ENCODE peak calls at places on chromosomes 1 and 21, in six cellular contexts. One of them, this sample, is unnamed.

GRCh38 chr21:38979271-38980196 is 173.8 kb downstream of the ETS2 start:
- DNase-seq in IMR-90: peak
- DNase-seq in T-helper 22 cell: no peak
- DNase-seq in iris pigment epithelial cell: peak
- DNase-seq in RPMI8226: peak
- DNase-seq in anterior cingulate cortex: no peak
- DNase-seq in this sample: no peak

GRCh38 chr1:115114308-115114707 is 25.0 kb upstream of the TSPAN2 start:
- DNase-seq in IMR-90: no peak
- DNase-seq in T-helper 22 cell: no peak
- DNase-seq in iris pigment epithelial cell: peak
- DNase-seq in RPMI8226: peak
- DNase-seq in anterior cingulate cortex: no peak
- DNase-seq in this sample: no peak

GRCh38 chr1:16124377-16125087 is 31.3 kb downstream of the EPHA2 start:
- DNase-seq in IMR-90: no peak
- DNase-seq in T-helper 22 cell: no peak
- DNase-seq in iris pigment epithelial cell: no peak
- DNase-seq in RPMI8226: no peak
- DNase-seq in anterior cingulate cortex: no peak
- DNase-seq in this sample: no peak

GRCh38 chr1:82567308-82567707 is 766.6 kb downstream of the ADGRL2 start:
- DNase-seq in IMR-90: no peak
- DNase-seq in T-helper 22 cell: no peak
- DNase-seq in iris pigment epithelial cell: no peak
- DNase-seq in RPMI8226: no peak
- DNase-seq in anterior cingulate cortex: no peak
- DNase-seq in this sample: no peak

GRCh38 chr1:52032785-52033131 is 852 bp downstream of the KTI12 start:
- DNase-seq in IMR-90: peak
- DNase-seq in T-helper 22 cell: no peak
- DNase-seq in iris pigment epithelial cell: peak
- DNase-seq in RPMI8226: peak
- DNase-seq in anterior cingulate cortex: peak
- DNase-seq in this sample: peak

GRCh38 chr1:204894031-204894430 is 23.4 kb downstream of the NFASC start:
- DNase-seq in IMR-90: no peak
- DNase-seq in T-helper 22 cell: no peak
- DNase-seq in iris pigment epithelial cell: no peak
- DNase-seq in RPMI8226: no peak
- DNase-seq in anterior cingulate cortex: no peak
- DNase-seq in this sample: no peak

GRCh38 chr1:46203738-46204405 is 738 bp downstream of the LURAP1 start:
- DNase-seq in IMR-90: no peak
- DNase-seq in T-helper 22 cell: no peak
- DNase-seq in iris pigment epithelial cell: no peak
- DNase-seq in RPMI8226: no peak
- DNase-seq in anterior cingulate cortex: no peak
- DNase-seq in this sample: no peak

GRCh38 chr1:246703581-246703980 is 20.6 kb upstream of the SCCPDH start:
- DNase-seq in IMR-90: no peak
- DNase-seq in T-helper 22 cell: no peak
- DNase-seq in iris pigment epithelial cell: peak
- DNase-seq in RPMI8226: no peak
- DNase-seq in anterior cingulate cortex: no peak
- DNase-seq in this sample: no peak

GRCh38 chr1:36172983-36173382 is 17.0 kb downstream of the MAP7D1 start:
- DNase-seq in IMR-90: peak
- DNase-seq in T-helper 22 cell: no peak
- DNase-seq in iris pigment epithelial cell: peak
- DNase-seq in RPMI8226: no peak
- DNase-seq in anterior cingulate cortex: no peak
- DNase-seq in this sample: no peak

GRCh38 chr21:32534113-32534512 is 51.2 kb downstream of the TCP10L start:
- DNase-seq in IMR-90: no peak
- DNase-seq in T-helper 22 cell: no peak
- DNase-seq in iris pigment epithelial cell: no peak
- DNase-seq in RPMI8226: no peak
- DNase-seq in anterior cingulate cortex: no peak
- DNase-seq in this sample: no peak

GRCh38 chr1:116503535-116504307 is 67.1 kb downstream of the CD58 start:
- DNase-seq in IMR-90: no peak
- DNase-seq in T-helper 22 cell: no peak
- DNase-seq in iris pigment epithelial cell: no peak
- DNase-seq in RPMI8226: no peak
- DNase-seq in anterior cingulate cortex: no peak
- DNase-seq in this sample: no peak

GRCh38 chr1:58437623-58438022 is 108.9 kb downstream of the OMA1 start:
- DNase-seq in IMR-90: no peak
- DNase-seq in T-helper 22 cell: no peak
- DNase-seq in iris pigment epithelial cell: no peak
- DNase-seq in RPMI8226: no peak
- DNase-seq in anterior cingulate cortex: no peak
- DNase-seq in this sample: no peak

GRCh38 chr21:18716578-18717138 is 313.1 kb upstream of the TMPRSS15 start:
- DNase-seq in IMR-90: no peak
- DNase-seq in T-helper 22 cell: no peak
- DNase-seq in iris pigment epithelial cell: no peak
- DNase-seq in RPMI8226: peak
- DNase-seq in anterior cingulate cortex: no peak
- DNase-seq in this sample: no peak

GRCh38 chr21:29501451-29501850 is 202.7 kb downstream of the BACH1 start:
- DNase-seq in IMR-90: peak
- DNase-seq in T-helper 22 cell: no peak
- DNase-seq in iris pigment epithelial cell: peak
- DNase-seq in RPMI8226: no peak
- DNase-seq in anterior cingulate cortex: no peak
- DNase-seq in this sample: no peak

GRCh38 chr21:26169611-26170470 is 729 bp downstream of the APP start:
- DNase-seq in IMR-90: peak
- DNase-seq in T-helper 22 cell: no peak
- DNase-seq in iris pigment epithelial cell: peak
- DNase-seq in RPMI8226: peak
- DNase-seq in anterior cingulate cortex: peak
- DNase-seq in this sample: peak

GRCh38 chr1:237851209-237851845 is 39.4 kb downstream of the ZP4 start:
- DNase-seq in IMR-90: peak
- DNase-seq in T-helper 22 cell: no peak
- DNase-seq in iris pigment epithelial cell: peak
- DNase-seq in RPMI8226: peak
- DNase-seq in anterior cingulate cortex: peak
- DNase-seq in this sample: peak

GRCh38 chr1:31576201-31576669 is at the start of gene TINAGL1:
- DNase-seq in IMR-90: no peak
- DNase-seq in T-helper 22 cell: no peak
- DNase-seq in iris pigment epithelial cell: no peak
- DNase-seq in RPMI8226: no peak
- DNase-seq in anterior cingulate cortex: no peak
- DNase-seq in this sample: no peak

GRCh38 chr1:198498881-198499280 is 41.6 kb downstream of the ATP6V1G3 start:
- DNase-seq in IMR-90: peak
- DNase-seq in T-helper 22 cell: no peak
- DNase-seq in iris pigment epithelial cell: no peak
- DNase-seq in RPMI8226: no peak
- DNase-seq in anterior cingulate cortex: no peak
- DNase-seq in this sample: no peak

GRCh38 chr1:10691740-10692125 is 104.7 kb downstream of the CASZ1 start:
- DNase-seq in IMR-90: no peak
- DNase-seq in T-helper 22 cell: no peak
- DNase-seq in iris pigment epithelial cell: no peak
- DNase-seq in RPMI8226: no peak
- DNase-seq in anterior cingulate cortex: no peak
- DNase-seq in this sample: no peak

GRCh38 chr1:43994794-43995790 is 3.7 kb downstream of the CCDC24 start:
- DNase-seq in IMR-90: no peak
- DNase-seq in T-helper 22 cell: no peak
- DNase-seq in iris pigment epithelial cell: peak
- DNase-seq in RPMI8226: peak
- DNase-seq in anterior cingulate cortex: no peak
- DNase-seq in this sample: peak

GRCh38 chr1:11045428-11046269 is 1.4 kb downstream of the MASP2 start:
- DNase-seq in IMR-90: no peak
- DNase-seq in T-helper 22 cell: no peak
- DNase-seq in iris pigment epithelial cell: no peak
- DNase-seq in RPMI8226: no peak
- DNase-seq in anterior cingulate cortex: no peak
- DNase-seq in this sample: no peak

GRCh38 chr1:237759371-237759770 is 131.4 kb downstream of the ZP4 start:
- DNase-seq in IMR-90: no peak
- DNase-seq in T-helper 22 cell: no peak
- DNase-seq in iris pigment epithelial cell: no peak
- DNase-seq in RPMI8226: no peak
- DNase-seq in anterior cingulate cortex: no peak
- DNase-seq in this sample: no peak

GRCh38 chr1:53658489-53659230 is 80.3 kb downstream of the GLIS1 start:
- DNase-seq in IMR-90: no peak
- DNase-seq in T-helper 22 cell: no peak
- DNase-seq in iris pigment epithelial cell: no peak
- DNase-seq in RPMI8226: no peak
- DNase-seq in anterior cingulate cortex: no peak
- DNase-seq in this sample: no peak

GRCh38 chr1:30422251-30422650 is 301.1 kb downstream of the MATN1 start:
- DNase-seq in IMR-90: no peak
- DNase-seq in T-helper 22 cell: no peak
- DNase-seq in iris pigment epithelial cell: no peak
- DNase-seq in RPMI8226: no peak
- DNase-seq in anterior cingulate cortex: no peak
- DNase-seq in this sample: no peak

GRCh38 chr1:62241357-62242131 is 46.9 kb downstream of the L1TD1 start:
- DNase-seq in IMR-90: no peak
- DNase-seq in T-helper 22 cell: no peak
- DNase-seq in iris pigment epithelial cell: no peak
- DNase-seq in RPMI8226: no peak
- DNase-seq in anterior cingulate cortex: no peak
- DNase-seq in this sample: no peak

GRCh38 chr21:44898011-44898493 is 22.6 kb downstream of the ITGB2 start:
- DNase-seq in IMR-90: no peak
- DNase-seq in T-helper 22 cell: no peak
- DNase-seq in iris pigment epithelial cell: no peak
- DNase-seq in RPMI8226: no peak
- DNase-seq in anterior cingulate cortex: no peak
- DNase-seq in this sample: no peak

GRCh38 chr1:151616505-151616849 is 4.6 kb downstream of the SNX27 start:
- DNase-seq in IMR-90: peak
- DNase-seq in T-helper 22 cell: no peak
- DNase-seq in iris pigment epithelial cell: peak
- DNase-seq in RPMI8226: no peak
- DNase-seq in anterior cingulate cortex: no peak
- DNase-seq in this sample: no peak

GRCh38 chr1:244952280-244952933 is 88.1 kb upstream of the HNRNPU start:
- DNase-seq in IMR-90: no peak
- DNase-seq in T-helper 22 cell: no peak
- DNase-seq in iris pigment epithelial cell: no peak
- DNase-seq in RPMI8226: no peak
- DNase-seq in anterior cingulate cortex: no peak
- DNase-seq in this sample: no peak

GRCh38 chr1:25550155-25550506 is 6.7 kb downstream of the LDLRAP1 start:
- DNase-seq in IMR-90: peak
- DNase-seq in T-helper 22 cell: no peak
- DNase-seq in iris pigment epithelial cell: peak
- DNase-seq in RPMI8226: no peak
- DNase-seq in anterior cingulate cortex: no peak
- DNase-seq in this sample: no peak

GRCh38 chr1:9120312-9120958 is 8.5 kb downstream of the GPR157 start:
- DNase-seq in IMR-90: no peak
- DNase-seq in T-helper 22 cell: no peak
- DNase-seq in iris pigment epithelial cell: no peak
- DNase-seq in RPMI8226: no peak
- DNase-seq in anterior cingulate cortex: no peak
- DNase-seq in this sample: no peak

GRCh38 chr1:90708236-90708786 is 8.8 kb downstream of the BARHL2 start:
- DNase-seq in IMR-90: no peak
- DNase-seq in T-helper 22 cell: no peak
- DNase-seq in iris pigment epithelial cell: no peak
- DNase-seq in RPMI8226: no peak
- DNase-seq in anterior cingulate cortex: no peak
- DNase-seq in this sample: peak

GRCh38 chr1:68481041-68481440 is 15.8 kb downstream of the DEPDC1 start:
- DNase-seq in IMR-90: peak
- DNase-seq in T-helper 22 cell: no peak
- DNase-seq in iris pigment epithelial cell: peak
- DNase-seq in RPMI8226: no peak
- DNase-seq in anterior cingulate cortex: no peak
- DNase-seq in this sample: no peak

GRCh38 chr1:11594222-11594621 is 60.0 kb downstream of the FBXO2 start:
- DNase-seq in IMR-90: peak
- DNase-seq in T-helper 22 cell: no peak
- DNase-seq in iris pigment epithelial cell: peak
- DNase-seq in RPMI8226: no peak
- DNase-seq in anterior cingulate cortex: no peak
- DNase-seq in this sample: no peak

GRCh38 chr21:45581322-45581712 is 39.1 kb upstream of the SLC19A1 start:
- DNase-seq in IMR-90: no peak
- DNase-seq in T-helper 22 cell: no peak
- DNase-seq in iris pigment epithelial cell: no peak
- DNase-seq in RPMI8226: no peak
- DNase-seq in anterior cingulate cortex: no peak
- DNase-seq in this sample: no peak

GRCh38 chr1:26075421-26076144 is 8.2 kb upstream of the TRIM63 start:
- DNase-seq in IMR-90: no peak
- DNase-seq in T-helper 22 cell: no peak
- DNase-seq in iris pigment epithelial cell: no peak
- DNase-seq in RPMI8226: no peak
- DNase-seq in anterior cingulate cortex: no peak
- DNase-seq in this sample: no peak

GRCh38 chr1:47906466-47907191 is 90.6 kb downstream of the TRABD2B start:
- DNase-seq in IMR-90: no peak
- DNase-seq in T-helper 22 cell: no peak
- DNase-seq in iris pigment epithelial cell: no peak
- DNase-seq in RPMI8226: no peak
- DNase-seq in anterior cingulate cortex: no peak
- DNase-seq in this sample: no peak

GRCh38 chr1:158022554-158023278 is 29.3 kb downstream of the KIRREL1 start:
- DNase-seq in IMR-90: no peak
- DNase-seq in T-helper 22 cell: no peak
- DNase-seq in iris pigment epithelial cell: no peak
- DNase-seq in RPMI8226: no peak
- DNase-seq in anterior cingulate cortex: no peak
- DNase-seq in this sample: no peak

This sample was measured in GM13977.